ENCODE peak calls at places on chromosomes 2 and 18, in six cellular contexts. H is brain microvascular endothelial cell, S is lung, U is psoas muscle, Z is fibroblast of villous mesenchyme, N is lower lobe of right lung. Q is an unnamed sample.

GRCh38 chr2:16650287-16651249 is 15.1 kb downstream of the CYRIA start:
- DNase-seq in U (no peak), Z (peak), H (peak), S (no peak), N (no peak), Q (no peak)

GRCh38 chr2:75592028-75592427 is 31.3 kb upstream of the EVA1A start:
- DNase-seq in Z (peak), S (no peak), H (no peak), U (no peak), N (no peak), Q (no peak)

GRCh38 chr2:24152413-24153197 is 22.2 kb upstream of the FAM228A start:
- DNase-seq in N (no peak), Z (no peak), U (no peak), H (no peak), S (no peak), Q (no peak)

GRCh38 chr2:31054817-31055216 is 83.4 kb downstream of the GALNT14 start:
- DNase-seq in H (no peak), N (no peak), S (no peak), Z (no peak), U (no peak), Q (no peak)

GRCh38 chr2:129318581-129319421 is 660.7 kb upstream of the RAB6C start:
- DNase-seq in U (no peak), N (no peak), S (no peak), Z (no peak), H (no peak), Q (no peak)

GRCh38 chr2:203909192-203909945 is 27.2 kb upstream of the ICOS start:
- DNase-seq in H (peak), Z (peak), S (no peak), N (no peak), U (no peak), Q (no peak)

GRCh38 chr2:20429528-20429927 is 17.3 kb upstream of the RHOB start:
- DNase-seq in U (no peak), H (no peak), Z (peak), N (peak), S (no peak), Q (no peak)

GRCh38 chr2:8872821-8873432 is 35.5 kb upstream of the KIDINS220 start:
- DNase-seq in N (no peak), Z (peak), H (peak), S (no peak), U (no peak), Q (no peak)

GRCh38 chr2:7803515-7803914 is 878.3 kb upstream of the ID2 start:
- DNase-seq in U (no peak), H (no peak), N (no peak), Z (no peak), S (no peak), Q (no peak)

GRCh38 chr18:22169011-22169888 is at the start of gene GATA6:
- DNase-seq in S (peak), U (peak), N (peak), Z (peak), H (peak), Q (peak)

GRCh38 chr2:147977679-147978078 is 42.9 kb downstream of the ORC4 start:
- DNase-seq in U (no peak), S (no peak), H (no peak), Z (no peak), N (no peak), Q (no peak)

GRCh38 chr2:68432696-68433658 is 34.1 kb downstream of the FBXO48 start:
- DNase-seq in H (no peak), N (no peak), S (no peak), Z (no peak), U (no peak), Q (peak)

GRCh38 chr2:65055427-65056214 is 595 bp upstream of the CEP68 start:
- DNase-seq in U (no peak), H (no peak), Z (no peak), N (peak), S (no peak), Q (peak)

GRCh38 chr18:48996901-48997463 is 46.2 kb upstream of the SMAD7 start:
- DNase-seq in S (no peak), U (no peak), H (peak), N (peak), Z (peak), Q (peak)
- H3K4me3 ChIP-seq in S (no peak), U (no peak), H (no peak), N (no peak), Z (no peak), Q (no peak)

GRCh38 chr2:176784633-176785193 is 427.9 kb upstream of the HNRNPA3 start:
- DNase-seq in Z (no peak), H (no peak), S (no peak), N (no peak), U (no peak), Q (no peak)
- H3K4me3 ChIP-seq in Z (no peak), H (no peak), S (no peak), N (no peak), U (no peak), Q (no peak)

GRCh38 chr2:191244350-191244749 is 854 bp upstream of the MYO1B start:
- DNase-seq in U (no peak), Z (no peak), N (no peak), S (no peak), H (no peak), Q (no peak)
- H3K4me3 ChIP-seq in U (peak), Z (no peak), N (peak), S (no peak), H (no peak), Q (no peak)

GRCh38 chr2:234823877-234824376 is 127.9 kb upstream of the SH3BP4 start:
- DNase-seq in S (peak), N (no peak), U (peak), H (peak), Z (peak), Q (peak)
- H3K4me3 ChIP-seq in S (no peak), N (no peak), U (no peak), H (no peak), Z (no peak), Q (no peak)

Q was measured in right cardiac atrium.